ENCODE peak calls at places on chromosome 13, in four cellular contexts. C, V, W and D are unnamed samples.

GRCh38 chr13:40452741-40453665 is 213.4 kb downstream of the FOXO1 start:
- DNase-seq in C (no peak), V (no peak), W (no peak), D (no peak)

GRCh38 chr13:41268764-41269163 is 5.4 kb upstream of the MTRF1 start:
- DNase-seq in C (no peak), V (no peak), W (no peak), D (peak)

GRCh38 chr13:68714292-68714691 is 1393.3 kb upstream of the ATXN8OS start:
- DNase-seq in C (no peak), V (no peak), W (no peak), D (no peak)

GRCh38 chr13:104843328-104843727 is 1692.1 kb downstream of the EFNB2 start:
- DNase-seq in C (no peak), V (no peak), W (no peak), D (no peak)

GRCh38 chr13:20410726-20411125 is 114.9 kb downstream of the CRYL1 start:
- DNase-seq in C (no peak), V (no peak), W (no peak), D (no peak)

GRCh38 chr13:23899555-23899954 is 2.3 kb upstream of the C1QTNF9B start:
- DNase-seq in C (no peak), V (no peak), W (no peak), D (no peak)

GRCh38 chr13:34750078-34750703 is 191.9 kb upstream of the NBEA start:
- DNase-seq in C (no peak), V (no peak), W (no peak), D (no peak)

GRCh38 chr13:98435356-98435755 is 141.6 kb downstream of the STK24 start:
- DNase-seq in C (no peak), V (no peak), W (no peak), D (no peak)

GRCh38 chr13:41059466-41059865 is 1.8 kb upstream of the WBP4 start:
- DNase-seq in C (no peak), V (no peak), W (no peak), D (no peak)

GRCh38 chr13:102598061-102598460 is 1.3 kb downstream of the TPP2 start:
- DNase-seq in C (no peak), V (no peak), W (no peak), D (no peak)

GRCh38 chr13:54775501-54776191 is 1747.0 kb downstream of the OLFM4 start:
- DNase-seq in C (no peak), V (no peak), W (no peak), D (no peak)

GRCh38 chr13:34654203-34654602 is 287.9 kb upstream of the NBEA start:
- DNase-seq in C (no peak), V (no peak), W (no peak), D (no peak)

GRCh38 chr13:40910324-40911050 is 108.6 kb downstream of the ELF1 start:
- DNase-seq in C (no peak), V (peak), W (no peak), D (no peak)

GRCh38 chr13:90713436-90714133 is 633.9 kb upstream of the MIR17HG start:
- DNase-seq in C (no peak), V (no peak), W (no peak), D (peak)

GRCh38 chr13:48653074-48654054 is at the start of gene CYSLTR2:
- DNase-seq in C (no peak), V (peak), W (no peak), D (no peak)
- TF ChIP-seq SPI1 in C (no peak), V (no peak), W (peak), D (peak)

DNA sequence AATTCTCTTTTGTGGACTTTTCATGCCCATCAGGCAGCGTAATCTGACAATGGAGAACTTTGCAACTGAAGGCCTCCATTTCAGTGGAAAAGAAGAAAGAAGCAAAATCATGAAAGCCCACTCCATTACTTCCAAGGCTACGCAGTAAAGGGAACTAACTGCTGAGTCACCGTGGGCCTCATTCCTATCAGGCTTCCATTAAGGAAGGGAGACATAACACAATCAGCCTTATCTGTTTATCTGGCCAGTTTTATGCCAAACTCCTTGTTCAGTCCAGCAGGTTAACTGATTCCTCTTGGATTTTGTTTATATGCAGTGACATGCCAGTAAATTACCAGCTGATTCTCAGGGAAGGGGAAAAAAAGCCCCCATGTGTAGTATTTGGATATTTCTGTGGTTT is 56.8 kb upstream of the KATNAL1 start:
- DNase-seq in C (peak), V (no peak), W (no peak), D (no peak)
- TF ChIP-seq SPI1 in C (no peak), V (no peak), W (no peak), D (no peak)

DNA sequence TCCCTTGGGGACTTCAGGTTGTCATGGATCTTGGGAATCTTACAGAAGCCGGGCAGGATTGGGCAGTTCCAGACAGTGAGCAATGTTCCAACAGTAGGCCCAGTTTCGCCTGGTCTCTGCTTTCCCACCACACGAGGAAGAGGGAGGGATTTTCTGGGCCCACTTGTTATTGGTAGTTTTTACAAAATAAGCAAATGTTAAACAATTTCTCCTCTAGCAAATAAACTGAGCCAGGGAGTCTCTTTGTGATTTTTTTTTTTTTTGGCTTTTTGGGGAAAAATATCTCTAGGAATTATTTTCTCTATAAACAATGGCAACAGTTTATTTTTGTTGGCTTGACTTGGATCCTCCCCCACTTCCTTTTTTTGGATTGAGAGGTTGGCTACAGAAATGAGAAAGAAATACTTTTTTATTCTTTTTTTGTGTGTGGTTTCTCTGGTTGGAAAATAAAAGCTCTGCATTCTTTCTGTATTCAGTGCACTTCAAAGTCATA is 89.3 kb downstream of the TM9SF2 start:
- DNase-seq in C (no peak), V (no peak), W (no peak), D (no peak)
- TF ChIP-seq SPI1 in C (peak), V (peak), W (peak), D (peak)

GRCh38 chr13:70571221-70571620 is 463.0 kb upstream of the KLHL1 start:
- DNase-seq in C (no peak), V (no peak), W (no peak), D (no peak)
- TF ChIP-seq SPI1 in C (no peak), V (no peak), W (no peak), D (no peak)

GRCh38 chr13:31116224-31116623 is 45.5 kb downstream of the HSPH1 start:
- DNase-seq in C (no peak), V (no peak), W (no peak), D (no peak)

GRCh38 chr13:31119526-31119925 is 42.2 kb downstream of the HSPH1 start:
- DNase-seq in C (no peak), V (no peak), W (no peak), D (no peak)

GRCh38 chr13:31114641-31115040 is 47.1 kb downstream of the HSPH1 start:
- DNase-seq in C (no peak), V (no peak), W (no peak), D (no peak)

GRCh38 chr13:31111136-31111535 is 50.6 kb downstream of the HSPH1 start:
- DNase-seq in C (no peak), V (no peak), W (no peak), D (no peak)

DNA sequence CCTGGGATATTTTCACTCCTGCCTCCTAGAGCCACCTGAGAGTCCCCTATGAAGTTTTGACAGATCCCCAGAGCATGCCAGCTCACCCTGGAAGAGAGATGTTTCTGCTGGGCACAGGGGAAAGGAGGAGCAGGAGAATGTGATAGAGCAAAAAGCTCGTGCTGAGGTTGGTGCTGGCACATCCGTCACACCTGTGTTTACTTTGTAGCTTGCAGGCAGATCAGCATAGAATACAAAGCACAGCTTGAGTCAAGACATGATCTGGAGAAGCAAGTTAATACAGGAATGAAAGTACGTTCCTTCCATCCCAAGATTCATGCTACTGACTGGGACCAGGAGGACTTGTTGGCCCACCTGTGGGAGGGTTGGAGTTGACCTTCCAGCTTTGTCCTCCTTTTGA is 46.1 kb downstream of the HSPH1 start:
- DNase-seq in C (no peak), V (no peak), W (no peak), D (no peak)
- TF ChIP-seq SPI1 in C (no peak), V (no peak), W (no peak), D (no peak)

GRCh38 chr13:22063416-22064124 is 392.7 kb downstream of the FGF9 start:
- DNase-seq in C (no peak), V (no peak), W (no peak), D (no peak)

GRCh38 chr13:22062478-22063205 is 391.8 kb downstream of the FGF9 start:
- DNase-seq in C (no peak), V (no peak), W (no peak), D (no peak)

GRCh38 chr13:22061806-22062391 is 391.0 kb downstream of the FGF9 start:
- DNase-seq in C (no peak), V (peak), W (no peak), D (no peak)

GRCh38 chr13:22060187-22060586 is 389.3 kb downstream of the FGF9 start:
- DNase-seq in C (no peak), V (no peak), W (no peak), D (no peak)

GRCh38 chr13:22061371-22061805 is 390.5 kb downstream of the FGF9 start:
- DNase-seq in C (no peak), V (peak), W (no peak), D (no peak)
- TF ChIP-seq SPI1 in C (no peak), V (no peak), W (no peak), D (no peak)

DNA sequence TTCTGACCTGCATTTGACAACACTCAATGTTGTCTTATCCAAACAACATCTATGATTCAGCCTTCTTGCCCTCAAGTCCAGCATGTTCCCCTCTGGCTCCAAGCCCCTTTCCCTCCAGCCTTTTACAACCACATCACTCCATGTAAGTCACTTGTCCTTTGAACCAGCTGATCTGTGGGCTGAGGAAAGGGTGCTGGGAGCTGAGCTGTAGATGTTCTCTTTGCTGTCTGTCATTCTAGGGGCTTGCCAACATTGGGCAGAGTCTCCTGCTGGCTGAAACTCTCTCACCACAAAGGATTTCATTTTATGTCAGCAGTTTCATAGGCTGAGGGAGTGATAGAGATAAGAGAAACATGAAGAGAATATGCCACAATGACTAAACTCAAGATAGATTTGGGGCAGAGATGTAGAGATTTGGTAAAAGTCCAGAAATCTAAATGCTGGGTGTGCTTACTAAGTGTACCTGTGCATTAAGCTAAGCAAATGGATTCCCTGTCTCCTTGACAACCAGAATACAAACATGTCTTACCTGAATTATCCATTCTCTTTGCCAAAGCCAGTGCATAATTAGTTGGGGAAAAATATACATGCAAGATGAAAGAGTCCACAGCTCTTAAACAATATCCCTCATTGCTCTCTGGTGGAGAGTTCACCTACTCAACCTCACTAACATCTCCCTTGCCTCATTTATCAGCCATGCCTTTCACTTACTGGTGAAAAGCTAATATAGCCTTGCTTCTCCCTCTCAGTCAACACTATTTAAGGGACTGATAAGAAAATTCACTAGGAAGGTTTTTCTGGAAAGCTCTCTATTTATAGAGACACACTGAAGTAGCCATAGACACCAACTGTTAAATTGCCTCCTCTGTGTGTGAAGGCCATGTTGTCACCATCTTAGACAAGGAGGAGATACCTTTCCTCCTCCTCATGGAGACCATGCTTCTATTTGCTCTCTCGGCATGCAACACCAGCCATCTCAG is 175.5 kb upstream of the SERP2 start:
- DNase-seq in C (no peak), V (peak), W (peak), D (no peak)
- TF ChIP-seq SPI1 in C (no peak), V (no peak), W (no peak), D (no peak)

GRCh38 chr13:72246396-72246795 is 379.4 kb upstream of the DACH1 start:
- DNase-seq in C (no peak), V (no peak), W (no peak), D (no peak)
- TF ChIP-seq SPI1 in C (no peak), V (no peak), W (no peak), D (no peak)

GRCh38 chr13:99981115-99982020 is at the start of gene ZIC2:
- DNase-seq in C (peak), V (no peak), W (no peak), D (no peak)

GRCh38 chr13:99979453-99980200 is 2.0 kb upstream of the ZIC2 start:
- DNase-seq in C (no peak), V (no peak), W (no peak), D (no peak)

GRCh38 chr13:99978781-99979452 is 2.7 kb upstream of the ZIC2 start:
- DNase-seq in C (no peak), V (no peak), W (no peak), D (no peak)

GRCh38 chr13:99982021-99982740 is 597 bp downstream of the ZIC2 start:
- DNase-seq in C (peak), V (no peak), W (no peak), D (no peak)

DNA sequence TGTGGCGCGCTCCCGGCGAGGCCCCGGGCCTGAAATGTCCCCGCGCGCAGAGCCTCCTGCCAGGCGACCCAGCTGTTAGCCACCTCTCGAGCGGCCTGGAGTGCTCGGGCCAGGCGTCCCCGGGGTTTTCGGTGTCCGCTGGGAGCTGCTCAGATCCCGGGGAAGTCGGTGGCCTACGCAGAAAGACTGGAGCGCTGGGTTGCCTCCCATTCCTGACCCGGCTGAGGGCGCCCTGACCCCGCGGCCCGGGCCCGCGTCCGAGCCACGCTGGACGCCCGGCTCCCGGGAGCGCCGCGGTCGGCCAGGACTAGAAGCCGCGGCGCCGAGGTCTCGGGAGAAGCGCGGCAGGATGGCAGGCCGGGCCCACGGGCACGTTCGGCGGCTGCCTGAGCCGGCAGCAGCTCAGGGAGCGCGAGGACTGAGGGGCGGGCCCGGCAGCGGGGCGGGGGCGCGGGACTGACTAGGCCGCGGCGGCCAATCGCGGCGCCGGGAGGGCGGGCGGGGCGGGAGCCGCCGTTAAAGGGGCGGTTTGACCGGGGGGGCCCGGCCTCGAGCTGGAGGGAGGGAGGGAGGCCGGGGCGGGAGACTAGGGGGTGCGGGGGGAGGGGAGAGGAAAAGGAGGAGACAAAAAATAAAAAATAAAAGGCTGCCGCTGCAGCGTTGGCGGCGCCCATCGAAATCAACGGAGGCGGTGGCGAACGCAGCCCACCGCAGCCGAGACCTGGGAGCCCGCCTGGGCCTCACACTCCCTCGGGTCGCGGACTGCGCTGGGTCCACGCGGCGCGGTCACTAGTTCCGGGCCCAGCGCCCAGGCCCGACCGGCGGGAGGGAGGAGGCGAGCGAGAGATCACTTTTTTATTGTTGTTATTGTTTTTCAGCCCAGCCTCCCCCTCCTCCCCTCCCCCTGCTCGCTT is 1.1 kb upstream of the ZIC2 start:
- DNase-seq in C (peak), V (no peak), W (no peak), D (no peak)
- TF ChIP-seq SPI1 in C (no peak), V (no peak), W (no peak), D (no peak)

DNA sequence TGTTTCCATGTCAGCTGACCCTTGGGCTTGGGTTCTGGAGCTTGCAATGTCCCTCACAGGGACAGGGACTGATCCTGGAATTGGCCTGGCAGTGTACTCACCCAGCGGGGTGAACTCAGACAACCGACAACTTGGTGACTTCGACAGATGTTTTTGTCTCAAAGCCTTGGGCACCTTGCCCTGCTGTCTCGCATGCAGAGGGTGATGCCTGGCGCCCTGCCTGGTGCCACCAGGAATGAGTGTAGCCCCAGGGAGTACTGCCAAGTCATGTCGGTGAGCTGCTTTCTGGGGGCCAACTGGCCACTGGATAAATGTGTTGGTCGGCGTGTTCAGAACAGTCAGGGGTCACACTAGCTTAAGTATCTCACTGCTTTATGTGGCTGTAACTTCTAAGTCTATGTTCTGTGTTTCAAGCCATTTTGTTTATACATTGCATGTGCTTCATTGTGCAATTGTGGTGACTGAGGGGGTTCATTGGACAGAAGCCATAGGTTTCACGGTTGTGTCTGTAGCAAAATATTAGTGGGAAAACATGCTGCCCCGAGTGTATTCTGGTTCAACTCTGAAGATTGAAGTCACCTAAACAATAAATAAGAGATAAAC is 96.3 kb upstream of the TNFSF11 start:
- DNase-seq in C (no peak), V (no peak), W (no peak), D (no peak)
- TF ChIP-seq SPI1 in C (no peak), V (no peak), W (no peak), D (no peak)